ENCODE peak calls at places on chromosomes 7 and 10, in four cellular contexts. M is H1, Z is K562, D is HCT116. B is an unnamed sample.

GRCh38 chr7:4227105-4228010 is 454.7 kb upstream of the FOXK1 start:
- DNase-seq in M (no peak), Z (no peak), D (no peak), B (no peak)

GRCh38 chr7:121262221-121262620 is 66.6 kb upstream of the WNT16 start:
- DNase-seq in D (no peak), M (no peak), Z (no peak), B (no peak)

GRCh38 chr7:8111282-8111681 is 142.7 kb downstream of the GLCCI1 start:
- DNase-seq in D (no peak), Z (no peak), M (no peak), B (no peak)

GRCh38 chr7:55179897-55180682 is 161.3 kb downstream of the EGFR start:
- DNase-seq in D (no peak), Z (no peak), M (no peak), B (no peak)

GRCh38 chr10:88289342-88289741 is 293.8 kb downstream of the RNLS start:
- DNase-seq in Z (no peak), D (no peak), M (no peak), B (no peak)

GRCh38 chr7:81583882-81584533 is 185.8 kb downstream of the HGF start:
- DNase-seq in M (no peak), Z (no peak), D (no peak), B (no peak)

GRCh38 chr10:25068152-25069058 is 52.0 kb downstream of the THNSL1 start:
- DNase-seq in D (no peak), Z (no peak), M (peak; percentile 44), B (peak; percentile 66)

GRCh38 chr7:96436880-96437279 is 115.0 kb upstream of the SLC25A13 start:
- DNase-seq in D (no peak), Z (no peak), M (no peak), B (no peak)

GRCh38 chr10:1923586-1923985 is 186.3 kb upstream of the ADARB2 start:
- DNase-seq in Z (no peak), D (no peak), M (no peak), B (no peak)

GRCh38 chr10:11866199-11866925 is 43.2 kb downstream of the PROSER2 start:
- DNase-seq in D (no peak), Z (no peak), M (no peak), B (no peak)

GRCh38 chr7:29488977-29489376 is 74.7 kb upstream of the PRR15 start:
- DNase-seq in D (no peak), Z (no peak), M (no peak), B (peak; percentile 81)

GRCh38 chr10:3526721-3527120 is 258.3 kb downstream of the KLF6 start:
- DNase-seq in D (no peak), M (no peak), Z (no peak), B (no peak)

GRCh38 chr10:125343118-125343752 is 182.9 kb upstream of the CTBP2 start:
- DNase-seq in Z (peak; percentile 18), M (no peak), D (peak; percentile 51), B (peak; percentile 7)

GRCh38 chr7:46369933-46370654 is 449.0 kb upstream of the IGFBP3 start:
- DNase-seq in M (no peak), Z (no peak), D (peak; percentile 7), B (no peak)

GRCh38 chr7:26346611-26347200 is 55.0 kb downstream of the SNX10 start:
- DNase-seq in D (peak; percentile 28), M (no peak), Z (no peak), B (no peak)

GRCh38 chr10:114855776-114856543 is 34.4 kb downstream of the FHIP2A start:
- DNase-seq in M (no peak), D (no peak), Z (no peak), B (no peak)

GRCh38 chr10:130707389-130707979 is 571.3 kb downstream of the GLRX3 start:
- DNase-seq in M (no peak), Z (peak; percentile 2), D (no peak), B (no peak)

GRCh38 chr7:17532861-17533404 is 234.5 kb downstream of the AHR start:
- DNase-seq in M (no peak), Z (no peak), D (peak; percentile 59), B (no peak)

GRCh38 chr10:77566914-77567566 is 70.6 kb downstream of the KCNMA1 start:
- DNase-seq in D (no peak), M (no peak), Z (no peak), B (no peak)

GRCh38 chr7:123958186-123958703 is 33.2 kb downstream of the SPAM1 start:
- DNase-seq in M (no peak), Z (no peak), D (no peak), B (no peak)

GRCh38 chr7:31707089-31707488 is 20.1 kb downstream of the PPP1R17 start:
- DNase-seq in Z (no peak), M (no peak), D (no peak), B (no peak)

GRCh38 chr10:120455004-120455403 is 2.0 kb upstream of the PLPP4 start:
- DNase-seq in Z (no peak), M (no peak), D (no peak), B (no peak)

GRCh38 chr10:48288661-48289060 is 14.2 kb upstream of the FRMPD2 start:
- DNase-seq in Z (no peak), M (no peak), D (no peak), B (no peak)

GRCh38 chr10:48291190-48291589 is 15.3 kb upstream of the MAPK8 start:
- DNase-seq in D (no peak), Z (peak; percentile 69), M (no peak), B (peak; percentile 6)

GRCh38 chr10:48290286-48290685 is 15.8 kb upstream of the FRMPD2 start:
- DNase-seq in Z (no peak), M (no peak), D (no peak), B (no peak)

GRCh38 chr10:48287417-48288391 is 13.2 kb upstream of the FRMPD2 start:
- DNase-seq in D (no peak), Z (no peak), M (no peak), B (no peak)

DNA sequence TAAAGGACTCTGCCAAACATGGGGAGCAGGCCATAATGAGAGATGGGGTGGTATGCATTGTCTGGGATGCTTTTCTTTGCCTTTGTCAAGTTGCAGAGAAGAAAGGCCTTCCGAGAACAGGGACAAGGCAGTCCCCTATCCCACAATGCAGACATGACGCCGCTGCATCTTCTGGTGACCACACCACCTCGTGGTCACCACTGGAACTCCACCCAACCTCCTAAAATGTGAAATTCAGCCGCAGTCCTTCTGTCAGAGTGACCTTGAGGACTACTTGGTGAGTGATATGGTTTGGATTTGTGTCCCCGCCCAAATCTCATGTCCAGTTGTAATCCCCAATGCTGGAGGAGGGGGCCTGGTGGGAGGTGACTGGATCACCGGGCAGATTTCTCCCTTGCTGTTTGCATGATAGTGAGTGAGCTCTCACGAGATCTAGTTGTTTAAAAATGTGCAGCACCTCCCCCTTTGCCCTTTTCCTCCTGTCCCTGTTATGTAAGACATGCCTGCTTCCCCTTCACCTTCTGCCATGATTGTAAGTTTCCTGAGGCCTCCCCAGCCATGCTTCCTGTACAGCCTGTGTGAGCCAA is 15.2 kb upstream of the FRMPD2 start:
- DNase-seq in M (no peak), Z (peak; percentile 82), D (peak; percentile 57), B (peak; percentile 54)
- TF ChIP-seq FOSL1 in M (no peak), Z (no peak), D (no peak), B (no peak)

DNA sequence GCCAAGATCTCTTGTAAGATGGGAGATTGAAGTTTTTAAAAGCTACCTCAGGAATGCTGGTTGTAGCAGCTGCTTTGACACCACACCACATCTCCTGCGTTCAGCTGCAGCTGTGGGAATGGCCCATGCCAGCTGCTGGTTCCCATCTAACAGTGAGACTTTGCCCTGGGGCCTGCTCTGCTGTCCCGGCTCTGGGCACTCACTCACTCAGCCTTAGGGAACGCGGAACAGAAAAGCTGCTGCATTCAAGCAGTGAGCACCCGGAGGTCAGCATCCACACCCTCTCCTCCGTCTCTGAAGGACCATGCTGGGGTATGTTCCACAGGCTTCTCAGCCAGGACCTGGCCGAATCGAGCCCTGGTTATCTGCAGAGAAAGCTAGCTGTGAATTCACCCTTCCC is 197.1 kb upstream of the CXCL12 start:
- DNase-seq in D (no peak), Z (no peak), M (no peak), B (no peak)
- TF ChIP-seq FOSL1 in D (no peak), Z (no peak), M (no peak), B (no peak)

DNA sequence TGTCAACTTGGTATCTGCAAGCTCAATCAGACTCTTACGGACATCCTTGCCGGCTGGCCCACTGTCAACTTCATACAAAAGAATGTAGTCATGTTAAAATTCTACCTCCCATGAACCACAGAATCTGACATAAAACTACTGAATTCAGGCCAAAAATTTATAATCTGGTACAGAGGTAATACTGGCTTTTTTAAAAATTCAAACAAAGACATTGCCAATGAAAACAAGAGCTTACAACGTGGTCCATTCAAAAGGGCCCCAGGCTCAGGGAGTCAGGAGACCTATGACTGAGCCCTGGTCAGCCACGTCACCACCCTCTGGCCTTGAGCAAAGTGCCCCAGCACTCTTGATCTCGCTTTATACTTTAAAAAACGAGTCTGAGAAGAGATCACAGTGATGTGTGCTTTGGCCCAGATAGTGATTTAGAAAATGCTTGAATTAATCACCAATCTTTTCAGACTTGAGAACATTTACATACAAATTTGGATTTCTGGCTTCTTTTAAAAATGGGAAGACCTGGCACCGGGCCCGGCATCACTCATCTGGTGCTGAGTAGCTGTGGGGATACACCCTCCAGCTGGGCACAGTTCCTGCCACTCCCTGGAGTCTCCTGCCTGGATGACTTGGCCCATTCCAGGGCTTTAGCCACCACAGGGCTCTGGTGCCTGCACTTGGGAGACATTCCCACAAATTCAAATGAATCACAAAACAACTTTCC is 94.1 kb downstream of the PIP4K2A start:
- DNase-seq in M (no peak), Z (peak; percentile 43), D (peak; percentile 91), B (no peak)
- TF ChIP-seq FOSL1 in M (no peak), Z (peak; percentile 25), D (peak; percentile 66), B (no peak)

DNA sequence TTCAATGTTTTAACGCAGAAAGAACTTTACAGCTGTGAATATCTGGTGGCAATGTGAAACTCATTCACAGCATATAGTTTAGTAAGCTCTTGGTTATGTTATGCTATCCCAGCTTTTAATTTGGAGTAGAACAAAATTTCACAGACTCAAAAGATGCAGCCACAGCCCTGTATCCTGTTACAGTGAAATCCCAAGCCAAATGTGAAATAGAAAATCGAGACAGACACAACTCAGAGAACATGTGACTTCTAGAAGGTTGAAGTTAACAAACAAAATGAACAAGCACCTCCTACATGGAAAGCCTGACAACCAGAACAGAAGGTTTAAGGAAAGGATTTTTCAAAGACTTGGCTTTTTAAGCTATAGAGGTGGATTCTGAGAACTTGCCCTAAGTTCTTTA is 39.6 kb downstream of the JAZF1 start:
- DNase-seq in M (no peak), D (no peak), Z (no peak), B (no peak)
- TF ChIP-seq FOSL1 in M (no peak), D (no peak), Z (no peak), B (no peak)